ENCODE peak calls at places on chromosomes 7 and 10, in ten cellular contexts. X is sciatic nerve; D is AML-193; R is A549; A is NCI-H1092 treated with DMSO at 0.1 percent for 48 hours; V is RWPE1; Z is activated CD4-positive, alpha-beta T cell treated with anti-CD3 and anti-CD28 coated beads for 36 hours; B is PC-3; M is stimulated activated CD4-positive, alpha-beta T cell treated with anti-CD3 and anti-CD28 coated beads, Interleukin-4, amount 100 ng/mL, for 4 hours; K is HuH-7. Q is an unnamed sample.

GRCh38 chr7:139682136-139683013 is 95.4 kb downstream of the HIPK2 start:
- DNase-seq in X (no peak), D (no peak), R (peak; percentile 41), A (no peak), V (no peak), Z (peak; percentile 85), B (peak; percentile 88), M (peak; percentile 6), K (no peak), Q (peak; percentile 75)

GRCh38 chr10:110171032-110171431 is 36.4 kb upstream of the MXI1 start:
- DNase-seq in X (no peak), D (no peak), R (no peak), A (no peak), V (peak; percentile 69), Z (no peak), B (peak; percentile 67), M (no peak), K (no peak), Q (no peak)

GRCh38 chr7:155129186-155129585 is 59.1 kb downstream of the HTR5A start:
- DNase-seq in X (no peak), D (no peak), R (no peak), A (no peak), V (no peak), Z (no peak), B (no peak), M (no peak), K (no peak), Q (no peak)

GRCh38 chr10:50594012-50594411 is 29.7 kb downstream of the SGMS1 start:
- DNase-seq in X (no peak), D (no peak), R (no peak), A (peak; percentile 21), V (no peak), Z (no peak), B (peak; percentile 26), M (no peak), K (no peak), Q (peak; percentile 30)

GRCh38 chr10:98446121-98446655 is 547 bp downstream of the HPS1 start:
- DNase-seq in X (no peak), D (peak; percentile 39), R (peak; percentile 36), A (no peak), V (peak; percentile 56), Z (peak; percentile 67), B (no peak), M (no peak), K (peak; percentile 37), Q (peak; percentile 56)

GRCh38 chr7:33903770-33904679 is 1.3 kb upstream of the BMPER start:
- DNase-seq in X (peak; percentile 80), D (no peak), R (peak; percentile 53), A (peak; percentile 58), V (peak; percentile 49), Z (peak; percentile 64), B (no peak), M (peak; percentile 11), K (peak; percentile 38), Q (peak; percentile 55)

GRCh38 chr10:599767-600166 is 89.7 kb downstream of the DIP2C start:
- DNase-seq in X (peak; percentile 40), D (no peak), R (no peak), A (no peak), V (no peak), Z (no peak), B (no peak), M (no peak), K (no peak), Q (no peak)

GRCh38 chr7:88429382-88429781 is 122.7 kb upstream of the STEAP4 start:
- DNase-seq in X (no peak), D (no peak), R (no peak), A (no peak), V (peak; percentile 12), Z (no peak), B (peak; percentile 73), M (no peak), K (no peak), Q (no peak)

GRCh38 chr7:123622660-123623386 is 21.2 kb downstream of the ASB15 start:
- DNase-seq in X (no peak), D (no peak), R (no peak), A (peak; percentile 93), V (no peak), Z (no peak), B (no peak), M (no peak), K (peak; percentile 66), Q (no peak)

GRCh38 chr7:43834463-43835251 is 34.7 kb downstream of the MRPS24 start:
- DNase-seq in X (no peak), D (no peak), R (no peak), A (no peak), V (no peak), Z (peak; percentile 62), B (peak; percentile 46), M (peak; percentile 45), K (no peak), Q (peak; percentile 62)

Q was measured in activated CD8-positive, alpha-beta T cell treated with anti-CD3 and anti-CD28 coated beads for 36 hours.